ENCODE peak calls at places on chromosomes 13 and 19, in five cellular contexts. One of them, this sample, is unnamed.

GRCh38 chr13:76067850-76068249 is 431.7 kb downstream of the LMO7 start:
- DNase-seq in B cell: no peak
- DNase-seq in WTC11: no peak
- DNase-seq in astrocyte of the spinal cord: no peak
- DNase-seq in AG09319: no peak
- DNase-seq in this sample: no peak

GRCh38 chr19:9735986-9736385 is 32.6 kb downstream of the ZNF846 start:
- DNase-seq in WTC11: peak; percentile 55
- DNase-seq in B cell: no peak
- DNase-seq in AG09319: no peak
- DNase-seq in astrocyte of the spinal cord: no peak
- DNase-seq in this sample: no peak

GRCh38 chr13:113584205-113584869 is at the start of gene TFDP1:
- DNase-seq in WTC11: peak; percentile 82
- DNase-seq in B cell: peak; percentile 85
- DNase-seq in astrocyte of the spinal cord: peak; percentile 80
- DNase-seq in AG09319: peak; percentile 47
- DNase-seq in this sample: peak; percentile 83

GRCh38 chr19:12647490-12648071 is 19.0 kb downstream of the MAN2B1 start:
- DNase-seq in astrocyte of the spinal cord: no peak
- DNase-seq in WTC11: peak; percentile 95
- DNase-seq in AG09319: no peak
- DNase-seq in B cell: peak; percentile 68
- DNase-seq in this sample: no peak

GRCh38 chr13:31119966-31120733 is 41.6 kb downstream of the HSPH1 start:
- DNase-seq in AG09319: no peak
- DNase-seq in astrocyte of the spinal cord: no peak
- DNase-seq in B cell: no peak
- DNase-seq in WTC11: no peak
- DNase-seq in this sample: no peak

GRCh38 chr13:36029171-36029570 is 102.0 kb downstream of the DCLK1 start:
- DNase-seq in AG09319: no peak
- DNase-seq in B cell: no peak
- DNase-seq in WTC11: no peak
- DNase-seq in astrocyte of the spinal cord: peak; percentile 92
- DNase-seq in this sample: no peak

GRCh38 chr19:58047672-58048071 is 11.4 kb upstream of the ZNF135 start:
- DNase-seq in astrocyte of the spinal cord: no peak
- DNase-seq in AG09319: no peak
- DNase-seq in WTC11: no peak
- DNase-seq in B cell: no peak
- DNase-seq in this sample: no peak

GRCh38 chr19:5799247-5800241 is 5.3 kb upstream of the NRTN start:
- DNase-seq in WTC11: no peak
- DNase-seq in AG09319: no peak
- DNase-seq in astrocyte of the spinal cord: no peak
- DNase-seq in B cell: no peak
- DNase-seq in this sample: peak; percentile 67

GRCh38 chr19:48509467-48510194 is 2.0 kb downstream of the LMTK3 start:
- DNase-seq in WTC11: no peak
- DNase-seq in AG09319: no peak
- DNase-seq in astrocyte of the spinal cord: no peak
- DNase-seq in B cell: no peak
- DNase-seq in this sample: no peak

GRCh38 chr13:30978981-30979956 is 46.8 kb downstream of the TEX26 start:
- DNase-seq in astrocyte of the spinal cord: no peak
- DNase-seq in B cell: no peak
- DNase-seq in WTC11: peak; percentile 92
- DNase-seq in AG09319: no peak
- DNase-seq in this sample: no peak

GRCh38 chr13:108437496-108437895 is 168.0 kb downstream of the TNFSF13B start:
- DNase-seq in astrocyte of the spinal cord: peak; percentile 59
- DNase-seq in WTC11: no peak
- DNase-seq in AG09319: no peak
- DNase-seq in B cell: no peak
- DNase-seq in this sample: no peak

GRCh38 chr13:112254061-112254818 is 121.9 kb upstream of the SPACA7 start:
- DNase-seq in AG09319: no peak
- DNase-seq in WTC11: no peak
- DNase-seq in B cell: no peak
- DNase-seq in astrocyte of the spinal cord: no peak
- DNase-seq in this sample: no peak

GRCh38 chr13:110771194-110771593 is 57.7 kb downstream of the ING1 start:
- DNase-seq in B cell: no peak
- DNase-seq in astrocyte of the spinal cord: no peak
- DNase-seq in AG09319: no peak
- DNase-seq in WTC11: no peak
- DNase-seq in this sample: no peak

GRCh38 chr13:26964278-26965057 is 203.9 kb upstream of the GPR12 start:
- DNase-seq in astrocyte of the spinal cord: no peak
- DNase-seq in AG09319: no peak
- DNase-seq in WTC11: no peak
- DNase-seq in B cell: no peak
- DNase-seq in this sample: no peak

GRCh38 chr19:5083547-5083965 is 114.6 kb downstream of the KDM4B start:
- DNase-seq in WTC11: no peak
- DNase-seq in AG09319: no peak
- DNase-seq in astrocyte of the spinal cord: peak; percentile 18
- DNase-seq in B cell: no peak
- DNase-seq in this sample: no peak

GRCh38 chr13:102558029-102558428 is 38.8 kb upstream of the TPP2 start:
- DNase-seq in WTC11: no peak
- DNase-seq in astrocyte of the spinal cord: no peak
- DNase-seq in AG09319: no peak
- DNase-seq in B cell: no peak
- DNase-seq in this sample: no peak

GRCh38 chr19:42422092-42422575 is 5.1 kb downstream of the LIPE start:
- DNase-seq in astrocyte of the spinal cord: no peak
- DNase-seq in WTC11: no peak
- DNase-seq in B cell: no peak
- DNase-seq in AG09319: no peak
- DNase-seq in this sample: no peak

GRCh38 chr13:108915095-108915633 is 285.8 kb downstream of the MYO16 start:
- DNase-seq in AG09319: no peak
- DNase-seq in WTC11: no peak
- DNase-seq in B cell: no peak
- DNase-seq in astrocyte of the spinal cord: peak; percentile 65
- DNase-seq in this sample: no peak

GRCh38 chr13:45564108-45564507 is 51.4 kb downstream of the ERICH6B start:
- DNase-seq in astrocyte of the spinal cord: peak; percentile 64
- DNase-seq in WTC11: no peak
- DNase-seq in B cell: no peak
- DNase-seq in AG09319: no peak
- DNase-seq in this sample: no peak

GRCh38 chr13:111210488-111210887 is 95.4 kb downstream of the ARHGEF7 start:
- DNase-seq in B cell: no peak
- DNase-seq in AG09319: no peak
- DNase-seq in WTC11: no peak
- DNase-seq in astrocyte of the spinal cord: peak; percentile 91
- DNase-seq in this sample: no peak

GRCh38 chr13:59834801-59835200 is 328.9 kb downstream of the DIAPH3 start:
- DNase-seq in B cell: no peak
- DNase-seq in WTC11: no peak
- DNase-seq in astrocyte of the spinal cord: peak; percentile 71
- DNase-seq in AG09319: no peak
- DNase-seq in this sample: no peak

GRCh38 chr13:109687559-109688448 is 98.6 kb downstream of the IRS2 start:
- DNase-seq in B cell: no peak
- DNase-seq in WTC11: no peak
- DNase-seq in astrocyte of the spinal cord: no peak
- DNase-seq in AG09319: no peak
- DNase-seq in this sample: no peak

GRCh38 chr19:30856786-30857185 is 484.6 kb downstream of the ZNF536 start:
- DNase-seq in WTC11: no peak
- DNase-seq in B cell: no peak
- DNase-seq in astrocyte of the spinal cord: no peak
- DNase-seq in AG09319: no peak
- DNase-seq in this sample: no peak

GRCh38 chr19:58492265-58492664 is 16.1 kb downstream of the ZNF446 start:
- DNase-seq in astrocyte of the spinal cord: no peak
- DNase-seq in WTC11: no peak
- DNase-seq in AG09319: no peak
- DNase-seq in B cell: no peak
- DNase-seq in this sample: no peak

GRCh38 chr19:21850636-21851255 is 14.8 kb upstream of the ZNF43 start:
- DNase-seq in B cell: no peak
- DNase-seq in WTC11: no peak
- DNase-seq in AG09319: no peak
- DNase-seq in astrocyte of the spinal cord: no peak
- DNase-seq in this sample: no peak

GRCh38 chr13:48653074-48654054 is at the start of gene CYSLTR2:
- DNase-seq in B cell: peak; percentile 16
- DNase-seq in WTC11: no peak
- DNase-seq in astrocyte of the spinal cord: peak; percentile 60
- DNase-seq in AG09319: no peak
- DNase-seq in this sample: no peak

GRCh38 chr13:24505756-24506155 is 6.8 kb downstream of the PARP4 start:
- DNase-seq in B cell: no peak
- DNase-seq in WTC11: no peak
- DNase-seq in AG09319: no peak
- DNase-seq in astrocyte of the spinal cord: no peak
- DNase-seq in this sample: no peak

GRCh38 chr19:1453525-1454371 is 3.8 kb downstream of the APC2 start:
- DNase-seq in astrocyte of the spinal cord: no peak
- DNase-seq in AG09319: no peak
- DNase-seq in B cell: no peak
- DNase-seq in WTC11: no peak
- DNase-seq in this sample: no peak

GRCh38 chr13:98214008-98214643 is 37.1 kb upstream of the RNF113B start:
- DNase-seq in AG09319: peak; percentile 12
- DNase-seq in astrocyte of the spinal cord: peak; percentile 62
- DNase-seq in WTC11: peak; percentile 16
- DNase-seq in B cell: no peak
- DNase-seq in this sample: no peak

GRCh38 chr13:85528578-85529215 is 270.5 kb downstream of the SLITRK6 start:
- DNase-seq in AG09319: peak; percentile 59
- DNase-seq in WTC11: no peak
- DNase-seq in astrocyte of the spinal cord: peak; percentile 82
- DNase-seq in B cell: no peak
- DNase-seq in this sample: no peak

GRCh38 chr13:26971990-26972888 is 199.4 kb downstream of the USP12 start:
- DNase-seq in astrocyte of the spinal cord: peak; percentile 16
- DNase-seq in B cell: peak; percentile 28
- DNase-seq in WTC11: peak; percentile 61
- DNase-seq in AG09319: no peak
- DNase-seq in this sample: no peak

GRCh38 chr13:51221674-51222509 is at the start of gene FAM124A:
- DNase-seq in B cell: peak; percentile 77
- DNase-seq in WTC11: peak; percentile 61
- DNase-seq in astrocyte of the spinal cord: no peak
- DNase-seq in AG09319: no peak
- DNase-seq in this sample: peak; percentile 32

GRCh38 chr13:29801737-29802305 is 48.6 kb downstream of the UBL3 start:
- DNase-seq in AG09319: no peak
- DNase-seq in WTC11: no peak
- DNase-seq in B cell: no peak
- DNase-seq in astrocyte of the spinal cord: no peak
- DNase-seq in this sample: no peak

GRCh38 chr13:93116809-93117208 is 109.8 kb upstream of the GPC6 start:
- DNase-seq in AG09319: no peak
- DNase-seq in WTC11: no peak
- DNase-seq in astrocyte of the spinal cord: no peak
- DNase-seq in B cell: no peak
- DNase-seq in this sample: no peak
- TF ChIP-seq CTCF in AG09319: no peak
- TF ChIP-seq CTCF in WTC11: no peak
- TF ChIP-seq CTCF in astrocyte of the spinal cord: no peak
- TF ChIP-seq CTCF in B cell: no peak
- TF ChIP-seq CTCF in this sample: peak; percentile 17

GRCh38 chr19:15846923-15847322 is 31.5 kb upstream of the OR10H1 start:
- DNase-seq in AG09319: no peak
- DNase-seq in astrocyte of the spinal cord: no peak
- DNase-seq in WTC11: no peak
- DNase-seq in B cell: no peak
- DNase-seq in this sample: no peak

GRCh38 chr19:15836595-15837398 is 21.3 kb upstream of the OR10H1 start:
- DNase-seq in WTC11: peak; percentile 89
- DNase-seq in B cell: peak; percentile 88
- DNase-seq in AG09319: peak; percentile 85
- DNase-seq in astrocyte of the spinal cord: peak; percentile 91
- DNase-seq in this sample: no peak

GRCh38 chr19:15843186-15843585 is 27.7 kb upstream of the OR10H1 start:
- DNase-seq in B cell: no peak
- DNase-seq in WTC11: no peak
- DNase-seq in astrocyte of the spinal cord: no peak
- DNase-seq in AG09319: no peak
- DNase-seq in this sample: no peak

GRCh38 chr19:15840833-15841232 is 25.4 kb upstream of the OR10H1 start:
- DNase-seq in astrocyte of the spinal cord: no peak
- DNase-seq in WTC11: no peak
- DNase-seq in AG09319: no peak
- DNase-seq in B cell: no peak
- DNase-seq in this sample: no peak

GRCh38 chr19:15841875-15842569 is 26.6 kb upstream of the OR10H1 start:
- DNase-seq in WTC11: peak; percentile 67
- DNase-seq in B cell: no peak
- DNase-seq in astrocyte of the spinal cord: no peak
- DNase-seq in AG09319: no peak
- DNase-seq in this sample: no peak
- TF ChIP-seq CTCF in WTC11: peak; percentile 74
- TF ChIP-seq CTCF in B cell: no peak
- TF ChIP-seq CTCF in astrocyte of the spinal cord: no peak
- TF ChIP-seq CTCF in AG09319: no peak
- TF ChIP-seq CTCF in this sample: no peak

DNA sequence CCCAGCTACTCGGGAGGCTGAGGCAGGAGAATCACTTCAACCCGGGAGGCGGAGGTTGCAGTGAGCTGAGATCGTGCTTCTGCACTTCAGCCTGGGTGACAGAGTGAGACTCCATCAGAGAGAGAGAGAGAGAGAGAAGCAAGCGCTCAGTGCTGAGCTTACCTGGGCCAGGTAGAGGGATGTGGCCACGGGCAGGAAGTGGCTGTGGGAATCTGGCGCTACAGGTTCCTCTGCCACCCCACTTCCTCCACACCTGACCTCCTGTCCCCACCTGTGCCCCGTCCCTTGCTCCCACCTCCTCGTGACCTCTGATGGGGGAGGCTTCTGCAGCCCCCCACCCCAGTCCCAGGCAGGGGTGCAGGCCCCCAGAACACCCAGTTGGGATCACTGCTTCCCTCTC is 1.0 kb upstream of the NCCRP1 start:
- DNase-seq in astrocyte of the spinal cord: no peak
- DNase-seq in AG09319: no peak
- DNase-seq in B cell: peak; percentile 25
- DNase-seq in WTC11: no peak
- DNase-seq in this sample: no peak
- TF ChIP-seq CTCF in astrocyte of the spinal cord: no peak
- TF ChIP-seq CTCF in AG09319: no peak
- TF ChIP-seq CTCF in B cell: no peak
- TF ChIP-seq CTCF in WTC11: no peak
- TF ChIP-seq CTCF in this sample: no peak

DNA sequence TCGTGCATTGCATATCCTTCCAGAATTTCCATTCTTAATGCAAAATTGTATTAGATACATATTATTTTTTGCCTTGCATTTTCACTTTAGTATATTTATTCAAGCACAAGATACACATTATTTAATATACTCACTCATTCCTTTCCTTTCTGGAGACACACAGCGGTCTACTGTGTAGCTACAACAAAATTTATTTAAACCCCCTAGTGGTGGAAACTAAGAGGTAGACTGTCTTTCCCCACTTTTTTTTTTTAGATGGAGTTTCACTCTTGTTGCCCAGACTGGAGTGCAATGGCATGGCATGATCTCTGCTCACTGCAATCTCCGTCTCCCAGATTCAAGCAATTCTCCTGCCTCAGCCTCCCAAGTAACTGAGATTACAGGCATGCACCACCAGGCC is 2040.3 kb upstream of the PCDH20 start:
- DNase-seq in WTC11: no peak
- DNase-seq in AG09319: no peak
- DNase-seq in B cell: no peak
- DNase-seq in astrocyte of the spinal cord: no peak
- DNase-seq in this sample: no peak
- TF ChIP-seq CTCF in WTC11: peak; percentile 42
- TF ChIP-seq CTCF in AG09319: peak; percentile 5
- TF ChIP-seq CTCF in B cell: peak; percentile 12
- TF ChIP-seq CTCF in astrocyte of the spinal cord: peak; percentile 15
- TF ChIP-seq CTCF in this sample: no peak

This sample was measured in D721Med.